ENCODE peak calls at places on chromosomes 11 and 22, in eight cellular contexts. L is SK-N-DZ; M is AG04449; K is pulmonary artery endothelial cell; Y is RWPE1; T is stimulated activated CD8-positive, alpha-beta memory T cell treated with anti-CD3 and anti-CD28 coated beads, Interleukin-7, amount 100 ng/mL, for 4 hours; X is AG09319; B is A172. N is an unnamed sample.

GRCh38 chr11:65576232-65576866 is 496 bp downstream of the EHBP1L1 start:
- DNase-seq in L (no peak), M (no peak), K (no peak), Y (no peak), T (no peak), X (no peak), B (no peak), N (no peak)

GRCh38 chr11:10872097-10872496 is 14.2 kb upstream of the ZBED5 start:
- DNase-seq in L (no peak), M (no peak), K (no peak), Y (no peak), T (no peak), X (no peak), B (no peak), N (no peak)

GRCh38 chr11:116422556-116422955 is 350.2 kb downstream of the BUD13 start:
- DNase-seq in L (no peak), M (no peak), K (no peak), Y (no peak), T (no peak), X (no peak), B (no peak), N (no peak)

GRCh38 chr11:114296190-114296978 is at the start of gene NNMT:
- DNase-seq in L (no peak), M (peak), K (peak), Y (peak), T (no peak), X (peak), B (peak), N (no peak)

GRCh38 chr11:117292616-117293015 is 1.5 kb downstream of the BACE1-AS start:
- DNase-seq in L (no peak), M (no peak), K (no peak), Y (no peak), T (no peak), X (no peak), B (no peak), N (no peak)

GRCh38 chr11:34380696-34381095 is 22.9 kb upstream of the ABTB2 start:
- DNase-seq in L (no peak), M (no peak), K (no peak), Y (peak), T (no peak), X (no peak), B (peak), N (peak)

GRCh38 chr11:131094828-131095227 is 178.5 kb upstream of the SNX19 start:
- DNase-seq in L (no peak), M (no peak), K (no peak), Y (no peak), T (no peak), X (no peak), B (no peak), N (no peak)

GRCh38 chr22:21044931-21045584 is 688 bp upstream of the LRRC74B start:
- DNase-seq in L (no peak), M (peak), K (no peak), Y (no peak), T (no peak), X (no peak), B (peak), N (no peak)

GRCh38 chr11:120013325-120014250 is 124.3 kb downstream of the TRIM29 start:
- DNase-seq in L (peak), M (no peak), K (no peak), Y (peak), T (no peak), X (no peak), B (no peak), N (peak)

GRCh38 chr11:118522571-118523072 is 4.7 kb upstream of the TTC36 start:
- DNase-seq in L (no peak), M (no peak), K (no peak), Y (no peak), T (no peak), X (no peak), B (peak), N (no peak)

GRCh38 chr22:26515938-26516337 is 3.7 kb upstream of the TFIP11 start:
- DNase-seq in L (no peak), M (no peak), K (no peak), Y (no peak), T (no peak), X (no peak), B (no peak), N (no peak)

GRCh38 chr11:75022759-75023396 is 34.1 kb downstream of the NEU3 start:
- DNase-seq in L (peak), M (peak), K (peak), Y (peak), T (peak), X (peak), B (peak), N (peak)

GRCh38 chr11:34288482-34288881 is 69.3 kb downstream of the ABTB2 start:
- DNase-seq in L (no peak), M (no peak), K (no peak), Y (no peak), T (no peak), X (no peak), B (no peak), N (no peak)

GRCh38 chr11:114478768-114479167 is 39.5 kb downstream of the REXO2 start:
- DNase-seq in L (no peak), M (no peak), K (no peak), Y (peak), T (no peak), X (no peak), B (peak), N (no peak)

GRCh38 chr11:57972013-57972367 is 51.7 kb upstream of the OR9Q1 start:
- DNase-seq in L (no peak), M (no peak), K (no peak), Y (no peak), T (no peak), X (no peak), B (no peak), N (no peak)

GRCh38 chr11:57786436-57786835 is 24.8 kb downstream of the CTNND1 start:
- DNase-seq in L (no peak), M (no peak), K (no peak), Y (no peak), T (no peak), X (no peak), B (no peak), N (peak)

GRCh38 chr22:47433627-47434026 is 671.2 kb downstream of the TBC1D22A start:
- DNase-seq in L (no peak), M (no peak), K (no peak), Y (no peak), T (no peak), X (no peak), B (no peak), N (no peak)

GRCh38 chr11:64163951-64164350 is 2.0 kb downstream of the MACROD1 start:
- DNase-seq in L (no peak), M (no peak), K (no peak), Y (no peak), T (no peak), X (no peak), B (no peak), N (no peak)

GRCh38 chr11:120222916-120223315 is 12.1 kb downstream of the OAF start:
- DNase-seq in L (no peak), M (no peak), K (no peak), Y (no peak), T (no peak), X (no peak), B (no peak), N (no peak)

GRCh38 chr11:102241026-102241425 is 76.3 kb upstream of the BIRC3 start:
- DNase-seq in L (no peak), M (no peak), K (no peak), Y (no peak), T (no peak), X (no peak), B (no peak), N (no peak)

GRCh38 chr22:37569009-37569920 is 9.0 kb downstream of the CDC42EP1 start:
- DNase-seq in L (no peak), M (no peak), K (no peak), Y (no peak), T (no peak), X (no peak), B (no peak), N (peak)

GRCh38 chr11:61266602-61267001 is 25.6 kb downstream of the PGA5 start:
- DNase-seq in L (no peak), M (no peak), K (no peak), Y (no peak), T (no peak), X (no peak), B (peak), N (peak)

GRCh38 chr11:2186669-2187266 is 15.2 kb upstream of the TH start:
- DNase-seq in L (peak), M (no peak), K (no peak), Y (no peak), T (peak), X (no peak), B (peak), N (no peak)

GRCh38 chr11:110337570-110338193 is 41.3 kb upstream of the RDX start:
- DNase-seq in L (no peak), M (no peak), K (peak), Y (peak), T (no peak), X (no peak), B (peak), N (peak)

GRCh38 chr11:115819014-115819413 is 314.8 kb upstream of the CADM1 start:
- DNase-seq in L (no peak), M (no peak), K (no peak), Y (no peak), T (no peak), X (no peak), B (no peak), N (no peak)

GRCh38 chr22:44901301-44901700 is 108.5 kb downstream of the PHF21B start:
- DNase-seq in L (no peak), M (no peak), K (no peak), Y (no peak), T (no peak), X (no peak), B (no peak), N (no peak)

GRCh38 chr11:7639643-7640025 is 33.7 kb downstream of the CYB5R2 start:
- DNase-seq in L (no peak), M (no peak), K (no peak), Y (no peak), T (no peak), X (no peak), B (no peak), N (peak)

GRCh38 chr22:36986242-36986821 is 32.9 kb downstream of the TST start:
- DNase-seq in L (no peak), M (no peak), K (no peak), Y (no peak), T (no peak), X (no peak), B (no peak), N (no peak)

GRCh38 chr11:62186195-62186594 is 3.8 kb upstream of the SCGB1D1 start:
- DNase-seq in L (no peak), M (no peak), K (no peak), Y (no peak), T (no peak), X (no peak), B (no peak), N (no peak)

GRCh38 chr22:23216331-23217170 is 36.2 kb downstream of the BCR start:
- DNase-seq in L (no peak), M (no peak), K (no peak), Y (no peak), T (peak), X (no peak), B (no peak), N (no peak)

GRCh38 chr11:38297670-38298069 is 1699.6 kb upstream of the RAG2 start:
- DNase-seq in L (no peak), M (no peak), K (no peak), Y (no peak), T (no peak), X (no peak), B (no peak), N (no peak)

GRCh38 chr22:35842954-35843353 is 125.3 kb downstream of the APOL5 start:
- DNase-seq in L (peak), M (no peak), K (no peak), Y (peak), T (no peak), X (no peak), B (peak), N (peak)

GRCh38 chr22:38415046-38415445 is 40.0 kb downstream of the KCNJ4 start:
- DNase-seq in L (no peak), M (no peak), K (no peak), Y (no peak), T (no peak), X (no peak), B (no peak), N (no peak)

GRCh38 chr11:126337472-126338241 is 17.8 kb upstream of the ST3GAL4 start:
- DNase-seq in L (no peak), M (no peak), K (no peak), Y (no peak), T (no peak), X (no peak), B (no peak), N (no peak)

GRCh38 chr11:72349616-72350218 is 84.6 kb downstream of the CLPB start:
- DNase-seq in L (peak), M (no peak), K (no peak), Y (no peak), T (no peak), X (no peak), B (no peak), N (no peak)

GRCh38 chr11:57321996-57322880 is 2.5 kb downstream of the TNKS1BP1 start:
- DNase-seq in L (peak), M (peak), K (peak), Y (peak), T (no peak), X (peak), B (peak), N (no peak)

GRCh38 chr11:117256573-117256972 is 24.1 kb downstream of the RNF214 start:
- DNase-seq in L (no peak), M (no peak), K (no peak), Y (no peak), T (no peak), X (no peak), B (no peak), N (no peak)

GRCh38 chr11:15590131-15590530 is 475.4 kb downstream of the INSC start:
- DNase-seq in L (no peak), M (no peak), K (no peak), Y (no peak), T (no peak), X (no peak), B (no peak), N (no peak)

N was measured in LoVo.